ENCODE peak calls at places on chromosomes 2 and 18, in ten cellular contexts. One of them, this sample, is unnamed.

GRCh38 chr2:205612661-205613060 is 69.6 kb upstream of the NRP2 start:
- DNase-seq in MCF 10A: no peak
- DNase-seq in T-helper 9 cell: no peak
- DNase-seq in NCI-H82: no peak
- DNase-seq in GM12891: no peak
- DNase-seq in GM03348: no peak
- DNase-seq in amygdala: no peak
- DNase-seq in colonic mucosa: no peak
- DNase-seq in immature natural killer cell: no peak
- DNase-seq in NCI-H446 treated with DMSO at 0.1 percent for 48 hours: no peak
- DNase-seq in this sample: no peak

GRCh38 chr18:48290162-48290926 is 118.8 kb downstream of the ZBTB7C start:
- DNase-seq in MCF 10A: no peak
- DNase-seq in T-helper 9 cell: no peak
- DNase-seq in NCI-H82: no peak
- DNase-seq in GM12891: no peak
- DNase-seq in GM03348: no peak
- DNase-seq in amygdala: no peak
- DNase-seq in colonic mucosa: peak; percentile 3
- DNase-seq in immature natural killer cell: no peak
- DNase-seq in NCI-H446 treated with DMSO at 0.1 percent for 48 hours: no peak
- DNase-seq in this sample: no peak

GRCh38 chr18:77811510-77811909 is 561.9 kb downstream of the GALR1 start:
- DNase-seq in MCF 10A: peak; percentile 1
- DNase-seq in T-helper 9 cell: no peak
- DNase-seq in NCI-H82: no peak
- DNase-seq in GM12891: no peak
- DNase-seq in GM03348: no peak
- DNase-seq in amygdala: no peak
- DNase-seq in colonic mucosa: peak; percentile 51
- DNase-seq in immature natural killer cell: no peak
- DNase-seq in NCI-H446 treated with DMSO at 0.1 percent for 48 hours: no peak
- DNase-seq in this sample: no peak

GRCh38 chr2:111986116-111986900 is 68.8 kb upstream of the TMEM87B start:
- DNase-seq in MCF 10A: no peak
- DNase-seq in T-helper 9 cell: no peak
- DNase-seq in NCI-H82: peak; percentile 11
- DNase-seq in GM12891: no peak
- DNase-seq in GM03348: no peak
- DNase-seq in amygdala: no peak
- DNase-seq in colonic mucosa: no peak
- DNase-seq in immature natural killer cell: no peak
- DNase-seq in NCI-H446 treated with DMSO at 0.1 percent for 48 hours: no peak
- DNase-seq in this sample: no peak

GRCh38 chr2:80059381-80059907 is 245.1 kb downstream of the LRRTM1 start:
- DNase-seq in MCF 10A: no peak
- DNase-seq in T-helper 9 cell: no peak
- DNase-seq in NCI-H82: no peak
- DNase-seq in GM12891: no peak
- DNase-seq in GM03348: no peak
- DNase-seq in amygdala: no peak
- DNase-seq in colonic mucosa: no peak
- DNase-seq in immature natural killer cell: no peak
- DNase-seq in NCI-H446 treated with DMSO at 0.1 percent for 48 hours: no peak
- DNase-seq in this sample: no peak

GRCh38 chr2:121019073-121019472 is 265.9 kb downstream of the TFCP2L1 start:
- DNase-seq in MCF 10A: no peak
- DNase-seq in T-helper 9 cell: no peak
- DNase-seq in NCI-H82: no peak
- DNase-seq in GM12891: no peak
- DNase-seq in GM03348: no peak
- DNase-seq in amygdala: no peak
- DNase-seq in colonic mucosa: no peak
- DNase-seq in immature natural killer cell: no peak
- DNase-seq in NCI-H446 treated with DMSO at 0.1 percent for 48 hours: no peak
- DNase-seq in this sample: no peak

GRCh38 chr2:188784269-188784762 is 189.9 kb upstream of the COL3A1 start:
- DNase-seq in MCF 10A: no peak
- DNase-seq in T-helper 9 cell: no peak
- DNase-seq in NCI-H82: no peak
- DNase-seq in GM12891: no peak
- DNase-seq in GM03348: no peak
- DNase-seq in amygdala: no peak
- DNase-seq in colonic mucosa: no peak
- DNase-seq in immature natural killer cell: no peak
- DNase-seq in NCI-H446 treated with DMSO at 0.1 percent for 48 hours: no peak
- DNase-seq in this sample: no peak

GRCh38 chr2:217335341-217335966 is 475.6 kb upstream of the TNP1 start:
- DNase-seq in MCF 10A: no peak
- DNase-seq in T-helper 9 cell: no peak
- DNase-seq in NCI-H82: no peak
- DNase-seq in GM12891: no peak
- DNase-seq in GM03348: no peak
- DNase-seq in amygdala: no peak
- DNase-seq in colonic mucosa: no peak
- DNase-seq in immature natural killer cell: no peak
- DNase-seq in NCI-H446 treated with DMSO at 0.1 percent for 48 hours: no peak
- DNase-seq in this sample: no peak

GRCh38 chr2:58710795-58711279 is 469.7 kb upstream of the FANCL start:
- DNase-seq in MCF 10A: no peak
- DNase-seq in T-helper 9 cell: no peak
- DNase-seq in NCI-H82: no peak
- DNase-seq in GM12891: no peak
- DNase-seq in GM03348: no peak
- DNase-seq in amygdala: no peak
- DNase-seq in colonic mucosa: peak; percentile 18
- DNase-seq in immature natural killer cell: no peak
- DNase-seq in NCI-H446 treated with DMSO at 0.1 percent for 48 hours: peak; percentile 52
- DNase-seq in this sample: no peak

GRCh38 chr2:113157108-113157896 is 16.5 kb upstream of the PSD4 start:
- DNase-seq in MCF 10A: peak; percentile 56
- DNase-seq in T-helper 9 cell: no peak
- DNase-seq in NCI-H82: peak; percentile 68
- DNase-seq in GM12891: peak; percentile 65
- DNase-seq in GM03348: peak; percentile 73
- DNase-seq in amygdala: no peak
- DNase-seq in colonic mucosa: peak; percentile 76
- DNase-seq in immature natural killer cell: peak; percentile 50
- DNase-seq in NCI-H446 treated with DMSO at 0.1 percent for 48 hours: no peak
- DNase-seq in this sample: no peak

GRCh38 chr2:177799531-177799930 is 273.0 kb downstream of the PDE11A start:
- DNase-seq in MCF 10A: peak; percentile 54
- DNase-seq in T-helper 9 cell: no peak
- DNase-seq in NCI-H82: peak; percentile 67
- DNase-seq in GM12891: no peak
- DNase-seq in GM03348: peak; percentile 55
- DNase-seq in amygdala: no peak
- DNase-seq in colonic mucosa: peak; percentile 18
- DNase-seq in immature natural killer cell: no peak
- DNase-seq in NCI-H446 treated with DMSO at 0.1 percent for 48 hours: no peak
- DNase-seq in this sample: peak; percentile 20

GRCh38 chr2:216302981-216303676 is 69.2 kb downstream of the MARCHF4 start:
- DNase-seq in MCF 10A: no peak
- DNase-seq in T-helper 9 cell: no peak
- DNase-seq in NCI-H82: peak; percentile 93
- DNase-seq in GM12891: no peak
- DNase-seq in GM03348: peak; percentile 67
- DNase-seq in amygdala: no peak
- DNase-seq in colonic mucosa: no peak
- DNase-seq in immature natural killer cell: no peak
- DNase-seq in NCI-H446 treated with DMSO at 0.1 percent for 48 hours: no peak
- DNase-seq in this sample: no peak

GRCh38 chr2:113979172-113980128 is 89.6 kb downstream of the ACTR3 start:
- DNase-seq in MCF 10A: no peak
- DNase-seq in T-helper 9 cell: peak; percentile 16
- DNase-seq in NCI-H82: no peak
- DNase-seq in GM12891: peak; percentile 59
- DNase-seq in GM03348: no peak
- DNase-seq in amygdala: no peak
- DNase-seq in colonic mucosa: no peak
- DNase-seq in immature natural killer cell: peak; percentile 27
- DNase-seq in NCI-H446 treated with DMSO at 0.1 percent for 48 hours: no peak
- DNase-seq in this sample: no peak

GRCh38 chr2:191006297-191006696 is 7.7 kb downstream of the STAT1 start:
- DNase-seq in MCF 10A: no peak
- DNase-seq in T-helper 9 cell: no peak
- DNase-seq in NCI-H82: no peak
- DNase-seq in GM12891: no peak
- DNase-seq in GM03348: no peak
- DNase-seq in amygdala: no peak
- DNase-seq in colonic mucosa: no peak
- DNase-seq in immature natural killer cell: no peak
- DNase-seq in NCI-H446 treated with DMSO at 0.1 percent for 48 hours: no peak
- DNase-seq in this sample: no peak

GRCh38 chr18:60534539-60534938 is 162.0 kb upstream of the MC4R start:
- DNase-seq in MCF 10A: no peak
- DNase-seq in T-helper 9 cell: no peak
- DNase-seq in NCI-H82: no peak
- DNase-seq in GM12891: no peak
- DNase-seq in GM03348: no peak
- DNase-seq in amygdala: no peak
- DNase-seq in colonic mucosa: no peak
- DNase-seq in immature natural killer cell: no peak
- DNase-seq in NCI-H446 treated with DMSO at 0.1 percent for 48 hours: no peak
- DNase-seq in this sample: no peak

GRCh38 chr18:27728659-27729058 is 448.3 kb downstream of the CDH2 start:
- DNase-seq in MCF 10A: peak; percentile 27
- DNase-seq in T-helper 9 cell: no peak
- DNase-seq in NCI-H82: no peak
- DNase-seq in GM12891: no peak
- DNase-seq in GM03348: no peak
- DNase-seq in amygdala: no peak
- DNase-seq in colonic mucosa: no peak
- DNase-seq in immature natural killer cell: no peak
- DNase-seq in NCI-H446 treated with DMSO at 0.1 percent for 48 hours: no peak
- DNase-seq in this sample: no peak

GRCh38 chr2:159613515-159614336 is 2.6 kb downstream of the BAZ2B start:
- DNase-seq in MCF 10A: peak; percentile 42
- DNase-seq in T-helper 9 cell: no peak
- DNase-seq in NCI-H82: peak; percentile 59
- DNase-seq in GM12891: no peak
- DNase-seq in GM03348: no peak
- DNase-seq in amygdala: no peak
- DNase-seq in colonic mucosa: no peak
- DNase-seq in immature natural killer cell: no peak
- DNase-seq in NCI-H446 treated with DMSO at 0.1 percent for 48 hours: peak; percentile 25
- DNase-seq in this sample: peak; percentile 72

GRCh38 chr2:240600451-240600961 is 14.0 kb downstream of the CAPN10 start:
- DNase-seq in MCF 10A: no peak
- DNase-seq in T-helper 9 cell: no peak
- DNase-seq in NCI-H82: no peak
- DNase-seq in GM12891: no peak
- DNase-seq in GM03348: no peak
- DNase-seq in amygdala: no peak
- DNase-seq in colonic mucosa: no peak
- DNase-seq in immature natural killer cell: no peak
- DNase-seq in NCI-H446 treated with DMSO at 0.1 percent for 48 hours: no peak
- DNase-seq in this sample: no peak

This sample was measured in endothelial cell of umbilical vein.